ENCODE peak calls at places on chromosomes 3 and 15, in nine cellular contexts. I is NCI-H2029; Y is NCI-H1092; D is pancreas; N is cardiac fibroblast; L is NB4; K is B cell; W is stimulated activated CD4-positive, alpha-beta T cell treated with anti-CD3 and anti-CD28 coated beads, Interleukin-2, amount 100 ng/mL, for 24 hours; E is memory B cell. O is an unnamed sample.

GRCh38 chr3:40741729-40742128 is 217.0 kb downstream of the ZNF621 start:
- DNase-seq in E (no peak), Y (no peak), W (no peak), I (peak), K (no peak), L (peak), D (no peak), N (peak), O (peak)

GRCh38 chr15:77870195-77871065 is 207.1 kb downstream of the TBC1D2B start:
- DNase-seq in E (peak), N (peak), D (peak), W (peak), Y (peak), L (peak), K (peak), I (peak), O (peak)

GRCh38 chr15:49865925-49866757 is 245.3 kb downstream of the DTWD1 start:
- DNase-seq in W (no peak), I (no peak), K (no peak), D (no peak), L (no peak), N (peak), E (no peak), Y (no peak), O (no peak)

GRCh38 chr3:123949606-123950005 is 11.4 kb downstream of the CCDC14 start:
- DNase-seq in E (no peak), W (no peak), K (no peak), Y (no peak), I (no peak), D (no peak), N (peak), L (no peak), O (no peak)

GRCh38 chr3:47536221-47536891 is 22.8 kb upstream of the ELP6 start:
- DNase-seq in Y (no peak), N (no peak), E (no peak), K (no peak), D (no peak), L (no peak), W (no peak), I (no peak), O (no peak)

GRCh38 chr15:68252925-68253534 is 23.5 kb upstream of the CLN6 start:
- DNase-seq in D (peak), N (peak), W (no peak), K (peak), Y (peak), I (peak), L (peak), E (peak), O (peak)

GRCh38 chr3:107271787-107272387 is 105.4 kb upstream of the CCDC54 start:
- DNase-seq in L (peak), K (peak), W (no peak), Y (no peak), I (peak), E (peak), N (peak), D (no peak), O (peak)

GRCh38 chr3:46110701-46111493 is 83.6 kb upstream of the XCR1 start:
- DNase-seq in E (no peak), N (peak), L (peak), D (peak), K (no peak), Y (no peak), W (no peak), I (peak), O (peak)

GRCh38 chr15:76714950-76715349 is 190.2 kb downstream of the SCAPER start:
- DNase-seq in W (no peak), N (no peak), Y (no peak), I (no peak), L (no peak), E (no peak), D (no peak), K (no peak), O (no peak)

GRCh38 chr3:105284876-105285275 is 81.8 kb upstream of the ALCAM start:
- DNase-seq in D (no peak), I (no peak), L (no peak), N (peak), K (no peak), E (no peak), W (no peak), Y (no peak), O (no peak)

GRCh38 chr3:17175187-17175839 is 290.6 kb downstream of the PLCL2 start:
- DNase-seq in N (peak), K (no peak), L (no peak), I (no peak), D (no peak), E (no peak), Y (no peak), W (no peak), O (no peak)

GRCh38 chr3:125120370-125121122 is 64.7 kb upstream of the HEG1 start:
- DNase-seq in I (no peak), K (no peak), Y (no peak), N (no peak), L (no peak), D (no peak), E (no peak), W (no peak), O (peak)

GRCh38 chr3:195870442-195870841 is 37.9 kb downstream of the TNK2 start:
- DNase-seq in E (no peak), L (no peak), D (no peak), W (no peak), Y (no peak), I (no peak), K (no peak), N (no peak), O (no peak)

GRCh38 chr3:37996785-37997301 is 6.3 kb downstream of the VILL start:
- DNase-seq in N (peak), Y (peak), W (peak), E (peak), K (peak), D (peak), L (peak), I (peak), O (peak)

GRCh38 chr3:150675587-150675986 is 28.1 kb downstream of the ERICH6 start:
- DNase-seq in D (no peak), I (no peak), E (no peak), L (no peak), K (no peak), N (no peak), Y (no peak), W (no peak), O (no peak)

GRCh38 chr15:59976480-59976879 is 27.6 kb upstream of the FOXB1 start:
- DNase-seq in D (no peak), K (no peak), W (peak), L (peak), E (no peak), Y (no peak), N (no peak), I (no peak), O (no peak)

GRCh38 chr15:80483656-80484055 is 79.5 kb downstream of the ARNT2 start:
- DNase-seq in Y (no peak), K (no peak), D (no peak), E (no peak), L (no peak), N (no peak), W (no peak), I (no peak), O (no peak)

GRCh38 chr3:119783883-119784282 is 2.0 kb downstream of the NR1I2 start:
- DNase-seq in Y (no peak), D (no peak), I (no peak), W (no peak), L (peak), K (no peak), N (no peak), E (no peak), O (no peak)

GRCh38 chr15:71471347-71471746 is 339.0 kb upstream of the NR2E3 start:
- DNase-seq in Y (no peak), D (no peak), N (no peak), K (no peak), L (no peak), E (no peak), W (no peak), I (no peak), O (no peak)

GRCh38 chr3:192869131-192870027 is 48.3 kb downstream of the MB21D2 start:
- DNase-seq in I (no peak), D (no peak), E (no peak), W (no peak), K (no peak), L (no peak), N (peak), Y (no peak), O (no peak)

GRCh38 chr3:12962292-12962691 is 110.9 kb downstream of the IQSEC1 start:
- DNase-seq in Y (peak), E (no peak), N (no peak), L (no peak), W (no peak), D (no peak), I (no peak), K (no peak), O (no peak)

GRCh38 chr3:160778480-160778879 is 22.4 kb downstream of the PPM1L start:
- DNase-seq in W (no peak), N (no peak), L (no peak), K (no peak), D (no peak), I (no peak), E (no peak), Y (no peak), O (no peak)

GRCh38 chr3:17579289-17580031 is 163.0 kb downstream of the TBC1D5 start:
- DNase-seq in Y (no peak), D (no peak), W (no peak), L (peak), N (peak), E (no peak), K (no peak), I (no peak), O (no peak)

GRCh38 chr15:45919806-45920205 is 285.0 kb downstream of the SQOR start:
- DNase-seq in W (no peak), N (peak), D (no peak), Y (no peak), E (no peak), I (no peak), L (no peak), K (no peak), O (no peak)

GRCh38 chr3:21954709-21955108 is 203.7 kb upstream of the ZNF385D start:
- DNase-seq in N (peak), E (no peak), K (no peak), D (no peak), Y (no peak), W (no peak), I (no peak), L (no peak), O (no peak)

GRCh38 chr3:39193391-39193790 is 996 bp upstream of the XIRP1 start:
- DNase-seq in W (no peak), I (no peak), D (no peak), K (no peak), Y (no peak), E (no peak), N (peak), L (no peak), O (no peak)

GRCh38 chr15:75673426-75674247 is 25.9 kb downstream of the SNX33 start:
- DNase-seq in W (no peak), D (no peak), N (peak), L (peak), I (no peak), Y (no peak), E (no peak), K (no peak), O (no peak)

GRCh38 chr3:141388823-141389617 is 20.7 kb downstream of the ZBTB38 start:
- DNase-seq in N (peak), W (no peak), I (no peak), Y (no peak), D (no peak), E (no peak), K (no peak), L (no peak), O (no peak)

GRCh38 chr3:190435618-190436017 is 14.1 kb downstream of the TMEM207 start:
- DNase-seq in Y (no peak), L (no peak), I (no peak), E (no peak), N (peak), W (no peak), D (no peak), K (no peak), O (no peak)

GRCh38 chr3:5635746-5636145 is 448.2 kb downstream of the EDEM1 start:
- DNase-seq in K (no peak), W (no peak), N (no peak), I (no peak), E (no peak), L (no peak), Y (no peak), D (no peak), O (no peak)

GRCh38 chr3:60609446-60609845 is 641.8 kb downstream of the FHIT start:
- DNase-seq in I (no peak), W (no peak), L (no peak), K (no peak), Y (no peak), D (no peak), E (no peak), N (peak), O (no peak)

GRCh38 chr3:157369712-157370447 is 66.8 kb upstream of the PTX3 start:
- DNase-seq in N (peak), K (no peak), W (no peak), E (no peak), D (peak), I (no peak), Y (peak), L (no peak), O (no peak)

GRCh38 chr3:60017631-60018030 is 967.8 kb upstream of the CFAP20DC start:
- DNase-seq in L (peak), N (no peak), E (no peak), W (peak), K (no peak), D (no peak), Y (no peak), I (peak), O (no peak)

GRCh38 chr3:134199240-134199639 is 51.4 kb downstream of the RYK start:
- DNase-seq in L (no peak), K (no peak), W (no peak), D (no peak), N (no peak), I (no peak), E (no peak), Y (no peak), O (no peak)

GRCh38 chr15:42707873-42708544 is 28.9 kb downstream of the CDAN1 start:
- DNase-seq in Y (no peak), L (no peak), E (no peak), N (no peak), K (no peak), I (no peak), W (no peak), D (peak), O (no peak)

GRCh38 chr3:176513604-176514003 is 683.7 kb downstream of the TBL1XR1 start:
- DNase-seq in W (peak), D (no peak), L (peak), N (no peak), K (no peak), Y (no peak), I (no peak), E (no peak), O (no peak)

GRCh38 chr15:35505152-35505551 is 40.8 kb downstream of the DPH6 start:
- DNase-seq in E (no peak), I (no peak), N (no peak), Y (no peak), W (no peak), K (no peak), D (no peak), L (no peak), O (no peak)

GRCh38 chr3:73572371-73572770 is 52.4 kb downstream of the PDZRN3 start:
- DNase-seq in W (no peak), N (no peak), K (no peak), I (no peak), E (no peak), L (no peak), Y (no peak), D (no peak), O (no peak)